ENCODE peak calls at places on chromosomes 12 and 14, in eight cellular contexts. One of them, this sample, is unnamed.

GRCh38 chr14:50784683-50785505 is 46.1 kb downstream of the NIN start:
- DNase-seq in breast epithelium: no peak
- DNase-seq in uterus: no peak
- DNase-seq in stomach: no peak
- DNase-seq in H1: no peak
- DNase-seq in IMR-90: no peak
- DNase-seq in esophagus muscularis mucosa: no peak
- DNase-seq in transverse colon: no peak
- DNase-seq in this sample: no peak

GRCh38 chr12:38508246-38508645 is 191.7 kb downstream of the ALG10B start:
- DNase-seq in breast epithelium: no peak
- DNase-seq in uterus: no peak
- DNase-seq in stomach: no peak
- DNase-seq in H1: no peak
- DNase-seq in IMR-90: no peak
- DNase-seq in esophagus muscularis mucosa: no peak
- DNase-seq in transverse colon: no peak
- DNase-seq in this sample: no peak

GRCh38 chr14:73462078-73462715 is 3.9 kb upstream of the NUMB start:
- DNase-seq in breast epithelium: peak
- DNase-seq in uterus: peak
- DNase-seq in stomach: peak
- DNase-seq in H1: no peak
- DNase-seq in IMR-90: peak
- DNase-seq in esophagus muscularis mucosa: no peak
- DNase-seq in transverse colon: peak
- DNase-seq in this sample: no peak

GRCh38 chr12:19764408-19764807 is 325.1 kb downstream of the AEBP2 start:
- DNase-seq in breast epithelium: no peak
- DNase-seq in uterus: no peak
- DNase-seq in stomach: no peak
- DNase-seq in H1: no peak
- DNase-seq in IMR-90: peak
- DNase-seq in esophagus muscularis mucosa: no peak
- DNase-seq in transverse colon: no peak
- DNase-seq in this sample: no peak

GRCh38 chr12:47234576-47235141 is 154.9 kb upstream of the AMIGO2 start:
- DNase-seq in breast epithelium: no peak
- DNase-seq in uterus: no peak
- DNase-seq in stomach: no peak
- DNase-seq in H1: no peak
- DNase-seq in IMR-90: no peak
- DNase-seq in esophagus muscularis mucosa: no peak
- DNase-seq in transverse colon: no peak
- DNase-seq in this sample: no peak

GRCh38 chr14:94823556-94824341 is 53.8 kb upstream of the GSC start:
- DNase-seq in breast epithelium: no peak
- DNase-seq in uterus: no peak
- DNase-seq in stomach: no peak
- DNase-seq in H1: no peak
- DNase-seq in IMR-90: no peak
- DNase-seq in esophagus muscularis mucosa: no peak
- DNase-seq in transverse colon: no peak
- DNase-seq in this sample: no peak

GRCh38 chr12:103836345-103836744 is 4.7 kb downstream of the NT5DC3 start:
- DNase-seq in breast epithelium: no peak
- DNase-seq in uterus: no peak
- DNase-seq in stomach: no peak
- DNase-seq in H1: no peak
- DNase-seq in IMR-90: no peak
- DNase-seq in esophagus muscularis mucosa: no peak
- DNase-seq in transverse colon: no peak
- DNase-seq in this sample: no peak

GRCh38 chr12:9237286-9237685 is 29.1 kb upstream of the PZP start:
- DNase-seq in breast epithelium: no peak
- DNase-seq in uterus: no peak
- DNase-seq in stomach: no peak
- DNase-seq in H1: no peak
- DNase-seq in IMR-90: no peak
- DNase-seq in esophagus muscularis mucosa: no peak
- DNase-seq in transverse colon: no peak
- DNase-seq in this sample: no peak

DNA sequence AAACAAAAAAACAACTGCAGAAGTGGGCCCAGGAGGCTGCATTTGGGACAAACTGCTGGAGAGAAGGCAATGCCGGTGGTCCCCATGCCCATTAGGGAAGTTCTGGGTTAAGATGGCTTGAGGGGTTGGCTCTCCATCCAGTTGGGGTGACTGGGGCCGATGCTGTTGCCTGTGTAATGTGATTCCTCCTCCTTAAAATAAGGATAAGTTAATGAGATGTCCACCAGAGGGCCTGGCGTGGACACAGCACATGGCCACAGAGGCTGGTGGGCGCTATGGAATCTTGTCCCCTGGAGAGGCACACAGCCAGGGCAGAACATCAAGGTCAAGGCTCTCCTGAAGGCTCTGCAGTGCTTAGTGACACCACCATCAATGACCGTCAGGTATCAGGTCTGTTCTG is 1.0 kb upstream of the TESC start:
- DNase-seq in breast epithelium: no peak
- DNase-seq in uterus: no peak
- DNase-seq in stomach: no peak
- DNase-seq in H1: no peak
- DNase-seq in IMR-90: peak
- DNase-seq in esophagus muscularis mucosa: no peak
- DNase-seq in transverse colon: no peak
- DNase-seq in this sample: no peak
- TF ChIP-seq CTCF in breast epithelium: no peak
- TF ChIP-seq CTCF in uterus: no peak
- TF ChIP-seq CTCF in stomach: no peak
- TF ChIP-seq CTCF in H1: peak
- TF ChIP-seq CTCF in IMR-90: peak
- TF ChIP-seq CTCF in esophagus muscularis mucosa: no peak
- TF ChIP-seq CTCF in transverse colon: peak
- TF ChIP-seq CTCF in this sample: no peak

DNA sequence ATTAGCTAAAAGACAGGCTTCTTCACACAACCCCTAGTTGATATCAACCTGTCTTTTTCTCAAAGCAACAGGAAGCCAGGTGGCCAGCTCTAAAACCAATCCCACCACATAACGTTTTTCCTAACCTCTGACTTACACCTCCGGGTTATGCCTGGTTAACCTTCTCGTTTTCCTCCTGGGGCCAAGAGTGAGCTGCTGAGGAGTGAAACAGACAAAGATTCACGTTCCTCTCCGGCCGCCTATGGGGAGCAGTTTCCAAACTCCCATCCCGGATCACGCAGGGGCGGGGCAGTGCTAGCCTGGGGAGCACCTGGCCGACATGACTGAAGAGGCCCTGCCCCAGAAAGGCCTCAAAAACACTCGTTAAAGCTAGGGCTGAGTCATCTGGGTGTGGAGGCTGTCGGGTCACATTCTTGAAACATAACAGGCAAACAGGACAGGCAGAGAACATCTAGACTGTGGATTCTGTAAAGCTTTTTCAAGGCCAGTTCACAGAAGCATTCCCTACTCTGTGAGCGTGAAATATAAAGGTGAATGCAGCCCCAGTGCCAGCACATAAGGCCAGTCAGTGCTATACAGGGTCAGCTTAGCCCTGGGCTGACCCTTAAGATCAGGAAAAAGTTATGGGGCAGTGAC is 25.9 kb upstream of the LGALS3 start:
- DNase-seq in breast epithelium: peak
- DNase-seq in uterus: peak
- DNase-seq in stomach: peak
- DNase-seq in H1: peak
- DNase-seq in IMR-90: peak
- DNase-seq in esophagus muscularis mucosa: peak
- DNase-seq in transverse colon: peak
- DNase-seq in this sample: no peak
- TF ChIP-seq POLR2A in breast epithelium: peak
- TF ChIP-seq POLR2A in uterus: peak
- TF ChIP-seq POLR2A in stomach: no peak
- TF ChIP-seq POLR2A in H1: no peak
- TF ChIP-seq POLR2A in IMR-90: no peak
- TF ChIP-seq POLR2A in esophagus muscularis mucosa: peak
- TF ChIP-seq POLR2A in transverse colon: peak
- TF ChIP-seq POLR2A in this sample: no peak

GRCh38 chr14:74697543-74697942 is 15.3 kb downstream of the AREL1 start:
- DNase-seq in breast epithelium: no peak
- DNase-seq in uterus: no peak
- DNase-seq in stomach: no peak
- DNase-seq in H1: no peak
- DNase-seq in IMR-90: peak
- DNase-seq in esophagus muscularis mucosa: no peak
- DNase-seq in transverse colon: no peak
- DNase-seq in this sample: no peak

GRCh38 chr14:74697976-74698375 is 14.9 kb downstream of the AREL1 start:
- DNase-seq in breast epithelium: no peak
- DNase-seq in uterus: no peak
- DNase-seq in stomach: no peak
- DNase-seq in H1: no peak
- DNase-seq in IMR-90: no peak
- DNase-seq in esophagus muscularis mucosa: no peak
- DNase-seq in transverse colon: no peak
- DNase-seq in this sample: no peak

GRCh38 chr14:74702293-74702692 is 10.6 kb downstream of the AREL1 start:
- DNase-seq in breast epithelium: no peak
- DNase-seq in uterus: no peak
- DNase-seq in stomach: no peak
- DNase-seq in H1: no peak
- DNase-seq in IMR-90: no peak
- DNase-seq in esophagus muscularis mucosa: no peak
- DNase-seq in transverse colon: no peak
- DNase-seq in this sample: no peak

GRCh38 chr14:74698471-74698870 is 14.4 kb downstream of the AREL1 start:
- DNase-seq in breast epithelium: no peak
- DNase-seq in uterus: no peak
- DNase-seq in stomach: no peak
- DNase-seq in H1: no peak
- DNase-seq in IMR-90: no peak
- DNase-seq in esophagus muscularis mucosa: no peak
- DNase-seq in transverse colon: no peak
- DNase-seq in this sample: no peak

GRCh38 chr14:74698894-74699293 is 14.0 kb downstream of the AREL1 start:
- DNase-seq in breast epithelium: no peak
- DNase-seq in uterus: no peak
- DNase-seq in stomach: no peak
- DNase-seq in H1: no peak
- DNase-seq in IMR-90: no peak
- DNase-seq in esophagus muscularis mucosa: no peak
- DNase-seq in transverse colon: no peak
- DNase-seq in this sample: no peak
- H3K4me3 ChIP-seq in breast epithelium: no peak
- H3K4me3 ChIP-seq in uterus: no peak
- H3K4me3 ChIP-seq in stomach: no peak
- H3K4me3 ChIP-seq in H1: no peak
- H3K4me3 ChIP-seq in IMR-90: no peak
- H3K4me3 ChIP-seq in esophagus muscularis mucosa: no peak
- H3K4me3 ChIP-seq in transverse colon: no peak
- H3K4me3 ChIP-seq in this sample: no peak

GRCh38 chr12:27436029-27436428 is 10.5 kb upstream of the SMCO2 start:
- DNase-seq in breast epithelium: no peak
- DNase-seq in uterus: no peak
- DNase-seq in stomach: no peak
- DNase-seq in H1: peak
- DNase-seq in IMR-90: no peak
- DNase-seq in esophagus muscularis mucosa: no peak
- DNase-seq in transverse colon: no peak
- DNase-seq in this sample: no peak

GRCh38 chr12:27431185-27431584 is 15.4 kb upstream of the SMCO2 start:
- DNase-seq in breast epithelium: no peak
- DNase-seq in uterus: no peak
- DNase-seq in stomach: no peak
- DNase-seq in H1: no peak
- DNase-seq in IMR-90: no peak
- DNase-seq in esophagus muscularis mucosa: no peak
- DNase-seq in transverse colon: no peak
- DNase-seq in this sample: no peak

GRCh38 chr12:27437839-27438238 is 8.7 kb upstream of the SMCO2 start:
- DNase-seq in breast epithelium: no peak
- DNase-seq in uterus: no peak
- DNase-seq in stomach: no peak
- DNase-seq in H1: no peak
- DNase-seq in IMR-90: no peak
- DNase-seq in esophagus muscularis mucosa: no peak
- DNase-seq in transverse colon: no peak
- DNase-seq in this sample: no peak

GRCh38 chr12:27436768-27437167 is 9.8 kb upstream of the SMCO2 start:
- DNase-seq in breast epithelium: no peak
- DNase-seq in uterus: no peak
- DNase-seq in stomach: no peak
- DNase-seq in H1: no peak
- DNase-seq in IMR-90: no peak
- DNase-seq in esophagus muscularis mucosa: no peak
- DNase-seq in transverse colon: no peak
- DNase-seq in this sample: no peak

DNA sequence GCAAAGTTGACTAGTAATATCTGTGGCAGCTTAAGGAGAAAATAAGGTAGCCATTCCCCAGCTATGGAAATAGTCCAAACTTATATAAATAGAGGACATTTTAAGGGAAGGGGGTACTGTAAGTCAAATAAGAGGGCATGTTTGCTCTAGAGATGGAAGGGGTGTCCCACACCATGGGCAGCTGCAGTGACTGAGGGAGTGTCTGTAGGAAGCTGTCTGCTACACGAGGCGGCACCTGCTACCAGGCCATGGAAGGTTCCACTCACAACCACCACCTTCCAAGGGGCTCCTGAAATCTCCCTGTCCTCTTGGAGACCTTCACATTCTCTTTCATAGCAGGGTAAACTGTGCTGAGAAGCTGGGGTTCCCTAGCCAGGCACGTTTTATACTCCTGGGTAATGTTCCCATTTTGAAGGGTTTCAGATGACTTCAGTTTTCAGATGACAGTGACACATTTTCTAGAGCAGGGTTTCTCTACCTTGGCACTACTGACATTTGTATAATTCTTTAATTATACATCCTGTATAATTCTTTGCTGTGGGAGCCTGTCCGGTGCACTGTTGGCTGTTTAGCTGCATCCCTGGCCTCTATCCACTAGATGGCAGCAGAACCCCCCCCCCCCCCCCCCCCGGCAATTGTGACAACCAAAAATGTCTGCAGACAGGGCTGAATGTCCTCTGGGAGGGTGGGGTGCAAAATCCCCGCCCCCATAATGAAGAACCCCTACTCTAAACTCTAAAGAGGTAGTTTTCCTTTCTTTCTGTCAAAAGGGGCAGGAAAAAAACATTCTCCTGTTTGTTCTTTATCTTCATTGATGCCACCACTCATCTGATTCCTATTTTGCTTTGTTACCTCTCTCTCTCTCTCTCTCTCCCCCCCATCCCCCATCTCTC is 11.6 kb upstream of the SMCO2 start:
- DNase-seq in breast epithelium: no peak
- DNase-seq in uterus: no peak
- DNase-seq in stomach: no peak
- DNase-seq in H1: no peak
- DNase-seq in IMR-90: no peak
- DNase-seq in esophagus muscularis mucosa: no peak
- DNase-seq in transverse colon: no peak
- DNase-seq in this sample: no peak
- TF ChIP-seq CTCF in breast epithelium: peak
- TF ChIP-seq CTCF in uterus: peak
- TF ChIP-seq CTCF in stomach: peak
- TF ChIP-seq CTCF in H1: peak
- TF ChIP-seq CTCF in IMR-90: peak
- TF ChIP-seq CTCF in esophagus muscularis mucosa: peak
- TF ChIP-seq CTCF in transverse colon: peak
- TF ChIP-seq CTCF in this sample: peak

This sample was measured in vagina.